ENCODE peak calls at places on chromosomes 11 and 22, in six cellular contexts. One of them, this sample, is unnamed.

GRCh38 chr11:2825261-2825885 is 60.2 kb downstream of the CDKN1C start:
- DNase-seq in right lobe of liver: no peak
- DNase-seq in brain microvascular endothelial cell: no peak
- DNase-seq in dorsolateral prefrontal cortex: no peak
- DNase-seq in cardiac muscle cell: peak; percentile 75
- DNase-seq in Peyer's patch: peak; percentile 78
- DNase-seq in this sample: peak; percentile 69

GRCh38 chr11:70883323-70883940 is 368.9 kb downstream of the SHANK2 start:
- DNase-seq in right lobe of liver: no peak
- DNase-seq in cardiac muscle cell: no peak
- DNase-seq in dorsolateral prefrontal cortex: no peak
- DNase-seq in brain microvascular endothelial cell: no peak
- DNase-seq in Peyer's patch: no peak
- DNase-seq in this sample: no peak

GRCh38 chr11:58965246-58965985 is 26.1 kb downstream of the GLYATL1 start:
- DNase-seq in cardiac muscle cell: no peak
- DNase-seq in Peyer's patch: no peak
- DNase-seq in brain microvascular endothelial cell: no peak
- DNase-seq in right lobe of liver: no peak
- DNase-seq in dorsolateral prefrontal cortex: no peak
- DNase-seq in this sample: no peak

GRCh38 chr11:70717961-70718595 is 319.7 kb downstream of the CTTN start:
- DNase-seq in brain microvascular endothelial cell: no peak
- DNase-seq in right lobe of liver: no peak
- DNase-seq in dorsolateral prefrontal cortex: no peak
- DNase-seq in Peyer's patch: no peak
- DNase-seq in cardiac muscle cell: no peak
- DNase-seq in this sample: no peak

GRCh38 chr11:126992065-126992803 is 8.3 kb downstream of the KIRREL3 start:
- DNase-seq in Peyer's patch: no peak
- DNase-seq in brain microvascular endothelial cell: peak; percentile 93
- DNase-seq in cardiac muscle cell: peak; percentile 84
- DNase-seq in dorsolateral prefrontal cortex: no peak
- DNase-seq in right lobe of liver: no peak
- DNase-seq in this sample: peak; percentile 96

GRCh38 chr11:12556788-12557384 is 117.3 kb upstream of the TEAD1 start:
- DNase-seq in right lobe of liver: peak; percentile 53
- DNase-seq in dorsolateral prefrontal cortex: no peak
- DNase-seq in Peyer's patch: peak; percentile 67
- DNase-seq in brain microvascular endothelial cell: peak; percentile 81
- DNase-seq in cardiac muscle cell: peak; percentile 98
- DNase-seq in this sample: peak; percentile 90

GRCh38 chr22:31323578-31324550 is 22.3 kb downstream of the PATZ1 start:
- DNase-seq in dorsolateral prefrontal cortex: no peak
- DNase-seq in brain microvascular endothelial cell: no peak
- DNase-seq in Peyer's patch: no peak
- DNase-seq in cardiac muscle cell: no peak
- DNase-seq in right lobe of liver: no peak
- DNase-seq in this sample: no peak

GRCh38 chr11:4164884-4165590 is 70.4 kb downstream of the RRM1 start:
- DNase-seq in brain microvascular endothelial cell: no peak
- DNase-seq in Peyer's patch: no peak
- DNase-seq in dorsolateral prefrontal cortex: no peak
- DNase-seq in right lobe of liver: no peak
- DNase-seq in cardiac muscle cell: no peak
- DNase-seq in this sample: no peak

GRCh38 chr11:94217705-94218104 is 86.7 kb upstream of the IZUMO1R start:
- DNase-seq in Peyer's patch: no peak
- DNase-seq in brain microvascular endothelial cell: no peak
- DNase-seq in dorsolateral prefrontal cortex: no peak
- DNase-seq in cardiac muscle cell: no peak
- DNase-seq in right lobe of liver: no peak
- DNase-seq in this sample: no peak

GRCh38 chr11:9260182-9261146 is 4.7 kb downstream of the DENND5A start:
- DNase-seq in dorsolateral prefrontal cortex: no peak
- DNase-seq in Peyer's patch: peak; percentile 51
- DNase-seq in cardiac muscle cell: no peak
- DNase-seq in right lobe of liver: no peak
- DNase-seq in brain microvascular endothelial cell: no peak
- DNase-seq in this sample: no peak

GRCh38 chr11:28466506-28466905 is 358.3 kb downstream of the METTL15 start:
- DNase-seq in right lobe of liver: no peak
- DNase-seq in dorsolateral prefrontal cortex: no peak
- DNase-seq in brain microvascular endothelial cell: no peak
- DNase-seq in Peyer's patch: no peak
- DNase-seq in cardiac muscle cell: no peak
- DNase-seq in this sample: no peak

GRCh38 chr11:76207642-76208378 is 1.5 kb upstream of the WNT11 start:
- DNase-seq in dorsolateral prefrontal cortex: peak; percentile 66
- DNase-seq in right lobe of liver: peak; percentile 78
- DNase-seq in Peyer's patch: peak; percentile 91
- DNase-seq in cardiac muscle cell: peak; percentile 89
- DNase-seq in brain microvascular endothelial cell: peak; percentile 33
- DNase-seq in this sample: peak; percentile 72

GRCh38 chr11:97525273-97525672 is 1135.5 kb downstream of the JRKL start:
- DNase-seq in dorsolateral prefrontal cortex: no peak
- DNase-seq in right lobe of liver: no peak
- DNase-seq in Peyer's patch: no peak
- DNase-seq in cardiac muscle cell: peak; percentile 8
- DNase-seq in brain microvascular endothelial cell: no peak
- DNase-seq in this sample: peak; percentile 12

GRCh38 chr22:38006906-38007305 is 22.6 kb upstream of the SOX10 start:
- DNase-seq in Peyer's patch: no peak
- DNase-seq in brain microvascular endothelial cell: no peak
- DNase-seq in right lobe of liver: no peak
- DNase-seq in dorsolateral prefrontal cortex: no peak
- DNase-seq in cardiac muscle cell: no peak
- DNase-seq in this sample: no peak

GRCh38 chr11:105073486-105074200 is 28.5 kb upstream of the CARD16 start:
- DNase-seq in Peyer's patch: no peak
- DNase-seq in dorsolateral prefrontal cortex: no peak
- DNase-seq in right lobe of liver: no peak
- DNase-seq in cardiac muscle cell: no peak
- DNase-seq in brain microvascular endothelial cell: no peak
- DNase-seq in this sample: no peak

GRCh38 chr11:132746305-132746704 is 786.0 kb downstream of the OPCML start:
- DNase-seq in right lobe of liver: no peak
- DNase-seq in Peyer's patch: no peak
- DNase-seq in dorsolateral prefrontal cortex: no peak
- DNase-seq in brain microvascular endothelial cell: no peak
- DNase-seq in cardiac muscle cell: no peak
- DNase-seq in this sample: no peak

GRCh38 chr11:64516226-64516625 is 74.8 kb upstream of the SLC22A12 start:
- DNase-seq in right lobe of liver: no peak
- DNase-seq in Peyer's patch: no peak
- DNase-seq in dorsolateral prefrontal cortex: no peak
- DNase-seq in brain microvascular endothelial cell: no peak
- DNase-seq in cardiac muscle cell: no peak
- DNase-seq in this sample: no peak

GRCh38 chr11:28703371-28703770 is 595.2 kb downstream of the METTL15 start:
- DNase-seq in dorsolateral prefrontal cortex: no peak
- DNase-seq in right lobe of liver: no peak
- DNase-seq in Peyer's patch: no peak
- DNase-seq in cardiac muscle cell: no peak
- DNase-seq in brain microvascular endothelial cell: no peak
- DNase-seq in this sample: no peak

GRCh38 chr22:22789922-22790845 is 97.4 kb upstream of the IGLL5 start:
- DNase-seq in cardiac muscle cell: no peak
- DNase-seq in right lobe of liver: no peak
- DNase-seq in dorsolateral prefrontal cortex: no peak
- DNase-seq in brain microvascular endothelial cell: no peak
- DNase-seq in Peyer's patch: no peak
- DNase-seq in this sample: no peak

GRCh38 chr11:73242291-73243092 is 24.4 kb downstream of the P2RY2 start:
- DNase-seq in brain microvascular endothelial cell: peak; percentile 53
- DNase-seq in Peyer's patch: peak; percentile 86
- DNase-seq in cardiac muscle cell: peak; percentile 77
- DNase-seq in right lobe of liver: peak; percentile 77
- DNase-seq in dorsolateral prefrontal cortex: peak; percentile 56
- DNase-seq in this sample: peak; percentile 70

GRCh38 chr11:87223816-87224215 is 186.1 kb downstream of the TMEM135 start:
- DNase-seq in cardiac muscle cell: peak; percentile 36
- DNase-seq in dorsolateral prefrontal cortex: no peak
- DNase-seq in brain microvascular endothelial cell: no peak
- DNase-seq in right lobe of liver: no peak
- DNase-seq in Peyer's patch: no peak
- DNase-seq in this sample: peak; percentile 62

GRCh38 chr11:88280673-88281316 is 56.7 kb downstream of the CTSC start:
- DNase-seq in dorsolateral prefrontal cortex: no peak
- DNase-seq in right lobe of liver: peak; percentile 50
- DNase-seq in cardiac muscle cell: peak; percentile 56
- DNase-seq in Peyer's patch: no peak
- DNase-seq in brain microvascular endothelial cell: no peak
- DNase-seq in this sample: peak; percentile 56

GRCh38 chr11:8127442-8127841 is 41.4 kb downstream of the RIC3 start:
- DNase-seq in Peyer's patch: no peak
- DNase-seq in cardiac muscle cell: no peak
- DNase-seq in dorsolateral prefrontal cortex: no peak
- DNase-seq in brain microvascular endothelial cell: no peak
- DNase-seq in right lobe of liver: no peak
- DNase-seq in this sample: no peak

GRCh38 chr22:28819253-28820096 is 19.1 kb upstream of the XBP1 start:
- DNase-seq in Peyer's patch: no peak
- DNase-seq in brain microvascular endothelial cell: no peak
- DNase-seq in cardiac muscle cell: no peak
- DNase-seq in dorsolateral prefrontal cortex: no peak
- DNase-seq in right lobe of liver: peak; percentile 93
- DNase-seq in this sample: no peak

GRCh38 chr11:1916986-1917522 is 2.4 kb upstream of the TNNT3 start:
- DNase-seq in brain microvascular endothelial cell: no peak
- DNase-seq in cardiac muscle cell: no peak
- DNase-seq in right lobe of liver: no peak
- DNase-seq in Peyer's patch: no peak
- DNase-seq in dorsolateral prefrontal cortex: no peak
- DNase-seq in this sample: no peak

GRCh38 chr11:125343086-125343731 is 152.9 kb downstream of the FEZ1 start:
- DNase-seq in cardiac muscle cell: no peak
- DNase-seq in brain microvascular endothelial cell: no peak
- DNase-seq in Peyer's patch: no peak
- DNase-seq in right lobe of liver: no peak
- DNase-seq in dorsolateral prefrontal cortex: no peak
- DNase-seq in this sample: no peak

DNA sequence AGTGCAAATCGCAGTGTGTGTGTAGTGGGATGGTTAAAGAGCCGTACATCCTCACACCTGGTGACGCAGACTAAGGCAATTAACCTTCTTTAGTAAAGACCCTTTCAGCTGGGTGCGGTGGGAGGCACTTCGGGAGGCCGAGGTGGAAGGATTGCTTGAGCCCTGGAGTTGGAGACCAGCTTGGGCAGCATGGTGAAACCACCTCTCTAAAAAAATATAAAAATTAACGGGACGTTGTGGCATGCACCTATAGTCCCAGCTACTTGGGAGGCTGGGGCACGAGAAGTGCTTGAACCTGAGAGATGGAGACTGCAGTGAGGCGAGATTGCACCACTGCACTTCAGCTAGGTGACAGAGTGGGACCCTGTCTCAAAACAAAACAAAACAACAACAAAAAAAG is 31.5 kb downstream of the ZBTB16 start:
- DNase-seq in cardiac muscle cell: no peak
- DNase-seq in Peyer's patch: no peak
- DNase-seq in brain microvascular endothelial cell: no peak
- DNase-seq in right lobe of liver: no peak
- DNase-seq in dorsolateral prefrontal cortex: no peak
- DNase-seq in this sample: no peak
- H3K4me3 ChIP-seq in cardiac muscle cell: no peak overlapping the region
- H3K4me3 ChIP-seq in Peyer's patch: no peak overlapping the region
- H3K4me3 ChIP-seq in brain microvascular endothelial cell: no peak overlapping the region
- H3K4me3 ChIP-seq in right lobe of liver: no peak overlapping the region
- H3K4me3 ChIP-seq in dorsolateral prefrontal cortex: no peak overlapping the region
- H3K4me3 ChIP-seq in this sample: no peak overlapping the region

DNA sequence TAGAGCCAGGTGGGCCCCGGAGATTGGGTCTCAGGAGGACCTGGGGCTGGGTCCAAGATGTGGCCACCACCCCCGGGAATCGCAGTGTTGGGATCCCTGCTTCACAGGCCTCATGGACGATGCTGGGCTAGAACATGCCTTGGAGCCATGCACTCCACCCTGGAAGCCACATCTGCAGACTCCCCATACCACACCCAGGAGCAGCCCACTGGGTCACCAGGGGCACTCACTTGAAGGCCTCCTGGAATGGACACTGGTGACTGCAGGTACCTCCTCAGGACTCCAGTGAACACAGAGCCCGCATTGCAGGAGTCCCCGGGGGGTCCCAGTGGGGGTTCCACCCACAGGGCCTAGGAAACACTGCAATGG is 25.0 kb downstream of the RTN4R start:
- DNase-seq in Peyer's patch: no peak
- DNase-seq in right lobe of liver: no peak
- DNase-seq in brain microvascular endothelial cell: no peak
- DNase-seq in cardiac muscle cell: no peak
- DNase-seq in dorsolateral prefrontal cortex: no peak
- DNase-seq in this sample: no peak
- TF ChIP-seq CTCF in Peyer's patch: no peak
- TF ChIP-seq CTCF in right lobe of liver: no peak
- TF ChIP-seq CTCF in brain microvascular endothelial cell: no peak
- TF ChIP-seq CTCF in cardiac muscle cell: no peak
- TF ChIP-seq CTCF in dorsolateral prefrontal cortex: no peak
- TF ChIP-seq CTCF in this sample: no peak

DNA sequence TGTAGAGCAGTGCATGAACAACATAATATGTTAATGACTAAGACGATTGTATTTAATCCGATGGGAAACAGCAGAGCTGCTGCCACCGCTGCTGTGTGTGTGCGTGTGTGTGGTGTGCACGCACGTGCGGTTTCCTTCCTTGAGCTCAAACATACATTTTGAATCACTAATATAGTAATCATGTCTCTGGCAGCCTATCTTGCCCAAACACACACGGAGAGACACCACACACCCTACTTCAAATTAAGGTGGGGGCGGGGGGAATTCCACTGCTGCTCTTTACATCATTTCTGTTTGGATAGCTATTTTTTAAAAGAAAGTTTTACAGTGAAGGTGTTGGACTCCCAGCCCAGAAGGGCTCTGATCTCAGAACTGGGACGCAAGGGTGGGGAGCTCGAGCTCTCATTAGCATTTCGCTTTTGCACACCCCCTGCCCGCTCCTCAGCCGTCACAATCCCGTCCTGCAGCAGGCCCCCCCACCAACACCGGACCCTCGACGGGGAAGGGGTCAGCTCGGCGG is 648 bp upstream of the FAM83F start:
- DNase-seq in dorsolateral prefrontal cortex: no peak
- DNase-seq in right lobe of liver: no peak
- DNase-seq in brain microvascular endothelial cell: no peak
- DNase-seq in cardiac muscle cell: no peak
- DNase-seq in Peyer's patch: no peak
- DNase-seq in this sample: no peak
- H3K4me3 ChIP-seq in dorsolateral prefrontal cortex: no peak overlapping the region
- H3K4me3 ChIP-seq in right lobe of liver: no peak overlapping the region
- H3K4me3 ChIP-seq in brain microvascular endothelial cell: no peak overlapping the region
- H3K4me3 ChIP-seq in cardiac muscle cell: no peak overlapping the region
- H3K4me3 ChIP-seq in Peyer's patch: peak overlapping the region; percentile 41
- H3K4me3 ChIP-seq in this sample: no peak overlapping the region

DNA sequence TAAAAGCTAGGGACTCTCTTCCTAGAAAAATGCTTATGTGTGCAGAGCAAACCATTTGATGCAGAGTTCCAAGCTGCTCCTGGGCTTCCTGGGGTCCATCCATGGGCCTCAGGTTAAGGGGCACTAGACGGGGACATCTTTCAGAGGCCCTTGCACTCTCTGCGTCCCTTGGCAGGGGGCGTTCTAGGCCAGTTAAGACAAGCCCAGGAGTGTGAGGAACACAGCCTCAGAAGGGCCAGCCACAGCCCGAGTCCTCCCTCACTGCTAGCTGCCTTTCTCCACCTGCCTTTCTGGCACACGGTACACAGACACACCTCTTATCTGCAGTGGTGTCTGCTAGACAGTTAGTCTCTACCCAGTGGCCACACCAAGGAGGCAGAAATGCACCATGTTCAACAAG is 18.0 kb upstream of the BID start:
- DNase-seq in right lobe of liver: no peak
- DNase-seq in dorsolateral prefrontal cortex: no peak
- DNase-seq in brain microvascular endothelial cell: no peak
- DNase-seq in Peyer's patch: no peak
- DNase-seq in cardiac muscle cell: no peak
- DNase-seq in this sample: no peak
- TF ChIP-seq CTCF in right lobe of liver: no peak
- TF ChIP-seq CTCF in dorsolateral prefrontal cortex: no peak
- TF ChIP-seq CTCF in brain microvascular endothelial cell: no peak
- TF ChIP-seq CTCF in Peyer's patch: no peak
- TF ChIP-seq CTCF in cardiac muscle cell: no peak
- TF ChIP-seq CTCF in this sample: peak; percentile 4